ENCODE peak calls at places on chromosomes 11 and 22, in ten cellular contexts. A is small intestine; F is CD4-positive, alpha-beta T cell; Y is CD8-positive, alpha-beta memory T cell; K is A549; Q is tibial artery; E is fibroblast of lung; J is thyroid gland; S is lung; C is cardiac muscle cell. N is an unnamed sample. For H3K9me3, the result is how much of the 10 kb centered on the place peaks cover.

GRCh38 chr11:67273260-67273990 is 7.2 kb downstream of the GRK2 start:
- DNase-seq in A (no peak), F (no peak), Y (no peak), K (no peak), Q (peak), E (no peak), J (no peak), S (no peak), C (no peak), N (peak)

GRCh38 chr11:44628730-44629361 is 63.4 kb downstream of the CD82 start:
- DNase-seq in A (no peak), F (no peak), Y (no peak), K (no peak), Q (no peak), E (no peak), J (no peak), S (peak), C (no peak), N (peak)

GRCh38 chr11:119363874-119364590 is 17.5 kb downstream of the USP2 start:
- DNase-seq in A (peak), F (peak), Y (peak), K (no peak), Q (no peak), E (no peak), J (peak), S (no peak), C (peak), N (peak)

GRCh38 chr11:8209208-8209807 is 40.5 kb upstream of the RIC3 start:
- DNase-seq in A (no peak), F (no peak), Y (no peak), K (no peak), Q (peak), E (no peak), J (no peak), S (no peak), C (no peak), N (peak)

GRCh38 chr11:104332110-104332509 is 168.2 kb upstream of the PDGFD start:
- DNase-seq in A (no peak), F (no peak), Y (no peak), K (peak), Q (no peak), E (no peak), J (no peak), S (no peak), C (peak), N (peak)

GRCh38 chr22:45268167-45268957 is 16.4 kb upstream of the UPK3A start:
- DNase-seq in A (no peak), F (peak), Y (no peak), K (no peak), Q (no peak), E (no peak), J (peak), S (no peak), C (peak), N (peak)

GRCh38 chr22:35023692-35024363 is 42.1 kb upstream of the ISX start:
- DNase-seq in A (peak), F (peak), Y (no peak), K (peak), Q (peak), E (peak), J (peak), S (peak), C (peak), N (peak)

GRCh38 chr11:79942071-79942470 is 501.2 kb upstream of the TENM4 start:
- DNase-seq in A (no peak), F (no peak), Y (no peak), K (no peak), Q (no peak), E (no peak), J (no peak), S (no peak), C (no peak), N (no peak)

GRCh38 chr11:119782021-119782420 is 53.0 kb upstream of the NECTIN1 start:
- DNase-seq in A (no peak), F (no peak), Y (no peak), K (no peak), Q (no peak), E (no peak), J (no peak), S (no peak), C (no peak), N (no peak)

GRCh38 chr11:110065189-110065588 is 28.0 kb upstream of the ZC3H12C start:
- DNase-seq in A (no peak), F (no peak), Y (no peak), K (no peak), Q (no peak), E (no peak), J (no peak), S (no peak), C (no peak), N (no peak)

GRCh38 chr11:13983081-13983751 is 20.7 kb downstream of the SPON1 start:
- DNase-seq in A (no peak), F (no peak), Y (no peak), K (no peak), Q (no peak), E (peak), J (peak), S (no peak), C (no peak), N (no peak)

GRCh38 chr11:38307455-38307854 is 1709.4 kb upstream of the RAG2 start:
- DNase-seq in A (no peak), F (no peak), Y (no peak), K (no peak), Q (no peak), E (no peak), J (no peak), S (no peak), C (no peak), N (no peak)

GRCh38 chr22:25170426-25170980 is 29.2 kb upstream of the CRYBB3 start:
- DNase-seq in A (no peak), F (no peak), Y (no peak), K (no peak), Q (no peak), E (no peak), J (peak), S (no peak), C (no peak), N (no peak)

GRCh38 chr22:29018293-29019189 is 43.1 kb downstream of the C22orf31 start:
- DNase-seq in A (no peak), F (no peak), Y (no peak), K (no peak), Q (no peak), E (no peak), J (no peak), S (no peak), C (no peak), N (no peak)

GRCh38 chr22:28923826-28924732 is 40.7 kb downstream of the ZNRF3 start:
- DNase-seq in A (peak), F (no peak), Y (no peak), K (no peak), Q (no peak), E (no peak), J (peak), S (peak), C (no peak), N (peak)

GRCh38 chr11:11211186-11211585 is 141.9 kb downstream of the CSNK2A3 start:
- DNase-seq in A (no peak), F (no peak), Y (no peak), K (no peak), Q (no peak), E (no peak), J (peak), S (no peak), C (no peak), N (no peak)

GRCh38 chr22:25987948-25988347 is 181.3 kb upstream of the SEZ6L start:
- DNase-seq in A (no peak), F (no peak), Y (no peak), K (no peak), Q (no peak), E (no peak), J (no peak), S (no peak), C (no peak), N (no peak)

GRCh38 chr11:80155412-80156017 is 714.7 kb upstream of the TENM4 start:
- DNase-seq in A (peak), F (no peak), Y (no peak), K (peak), Q (no peak), E (peak), J (no peak), S (no peak), C (peak), N (no peak)

GRCh38 chr11:77199346-77199745 is 71.3 kb downstream of the MYO7A start:
- DNase-seq in A (no peak), F (no peak), Y (no peak), K (no peak), Q (no peak), E (no peak), J (no peak), S (no peak), C (no peak), N (peak)

GRCh38 chr11:107721207-107721606 is 9.4 kb upstream of the SLN start:
- DNase-seq in A (no peak), F (no peak), Y (no peak), K (no peak), Q (no peak), E (no peak), J (no peak), S (no peak), C (no peak), N (no peak)

GRCh38 chr11:76987203-76987602 is 47.0 kb upstream of the B3GNT6 start:
- DNase-seq in A (no peak), F (no peak), Y (no peak), K (no peak), Q (no peak), E (no peak), J (no peak), S (no peak), C (no peak), N (no peak)

GRCh38 chr11:119094816-119095065 is 6.9 kb downstream of the DPAGT1 start:
- DNase-seq in A (peak), F (peak), Y (no peak), K (no peak), Q (peak), E (peak), J (peak), S (no peak), C (peak), N (peak)

GRCh38 chr11:62552931-62553838 is 6.6 kb upstream of the AHNAK start:
- DNase-seq in A (peak), F (peak), Y (peak), K (peak), Q (peak), E (peak), J (peak), S (peak), C (peak), N (peak)

GRCh38 chr11:46279393-46280099 is 2.1 kb downstream of the CREB3L1 start:
- DNase-seq in A (peak), F (no peak), Y (no peak), K (no peak), Q (no peak), E (peak), J (peak), S (no peak), C (no peak), N (peak)

GRCh38 chr11:118953265-118953664 is 2.8 kb upstream of the UPK2 start:
- DNase-seq in A (no peak), F (no peak), Y (no peak), K (peak), Q (no peak), E (peak), J (no peak), S (no peak), C (no peak), N (no peak)

GRCh38 chr22:17376950-17377349 is 7.7 kb downstream of the CECR2 start:
- DNase-seq in A (no peak), F (no peak), Y (no peak), K (no peak), Q (no peak), E (no peak), J (no peak), S (no peak), C (no peak), N (no peak)
- H3K27ac ChIP-seq in A (no peak), F (no peak), Y (no peak), K (no peak), Q (no peak), E (no peak), J (no peak), S (no peak), C (peak), N (no peak)

DNA sequence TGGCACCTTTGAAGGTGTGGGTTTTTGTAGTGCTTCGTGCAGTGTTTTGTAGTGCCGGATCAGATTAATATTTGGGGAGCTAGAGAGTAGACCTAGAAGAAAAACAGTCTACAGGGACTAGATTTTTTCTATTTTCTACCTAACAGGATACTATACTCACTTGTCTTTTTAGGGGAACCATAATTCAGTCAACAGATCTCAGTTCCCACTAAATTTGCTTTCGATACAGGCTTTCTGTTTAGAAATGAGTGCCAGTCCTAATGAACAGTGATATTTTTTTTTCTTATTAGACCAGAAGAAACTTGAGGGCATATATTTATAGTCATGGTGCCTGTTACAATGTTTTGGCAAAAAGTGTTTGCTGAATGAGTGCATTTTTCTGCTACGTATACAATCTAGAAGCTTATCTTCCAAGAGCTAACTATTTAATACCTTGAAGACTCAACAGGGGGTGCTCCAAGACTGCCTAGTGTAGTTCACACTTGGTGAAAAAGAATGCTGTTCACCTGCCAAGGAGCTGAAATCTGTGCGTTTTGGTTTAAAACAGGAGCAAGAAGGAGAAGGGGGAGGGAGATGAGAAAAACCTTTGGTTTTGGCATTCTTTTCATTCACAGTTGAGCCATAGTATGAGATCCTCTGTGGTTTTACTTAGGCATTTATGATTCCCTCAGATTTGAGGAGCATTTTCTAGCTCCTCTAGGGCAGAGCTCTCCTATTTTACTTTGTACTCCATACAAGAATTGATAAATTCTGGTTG is 44.9 kb upstream of the VSTM5 start:
- DNase-seq in A (peak), F (no peak), Y (no peak), K (peak), Q (no peak), E (peak), J (peak), S (no peak), C (peak), N (no peak)
- H3K9me3 ChIP-seq in A (under half), F (under half), Y (under half), K (under half), Q (under half), E (under half), J (under half), S (under half), C (under half), N (under half)

GRCh38 chr22:32994046-32994827 is 63.9 kb downstream of the SYN3 start:
- DNase-seq in A (no peak), F (no peak), Y (no peak), K (no peak), Q (no peak), E (no peak), J (no peak), S (no peak), C (no peak), N (no peak)
- H3K27ac ChIP-seq in A (no peak), F (no peak), Y (no peak), K (no peak), Q (no peak), E (no peak), J (no peak), S (no peak), C (no peak), N (peak)

GRCh38 chr22:48333816-48334735 is 1493.6 kb downstream of the BRD1 start:
- DNase-seq in A (no peak), F (no peak), Y (no peak), K (no peak), Q (no peak), E (no peak), J (no peak), S (no peak), C (no peak), N (no peak)
- H3K9me3 ChIP-seq in A (under half), F (under half), Y (under half), K (under half), Q (under half), E (under half), J (under half), S (under half), C (under half), N (under half)

DNA sequence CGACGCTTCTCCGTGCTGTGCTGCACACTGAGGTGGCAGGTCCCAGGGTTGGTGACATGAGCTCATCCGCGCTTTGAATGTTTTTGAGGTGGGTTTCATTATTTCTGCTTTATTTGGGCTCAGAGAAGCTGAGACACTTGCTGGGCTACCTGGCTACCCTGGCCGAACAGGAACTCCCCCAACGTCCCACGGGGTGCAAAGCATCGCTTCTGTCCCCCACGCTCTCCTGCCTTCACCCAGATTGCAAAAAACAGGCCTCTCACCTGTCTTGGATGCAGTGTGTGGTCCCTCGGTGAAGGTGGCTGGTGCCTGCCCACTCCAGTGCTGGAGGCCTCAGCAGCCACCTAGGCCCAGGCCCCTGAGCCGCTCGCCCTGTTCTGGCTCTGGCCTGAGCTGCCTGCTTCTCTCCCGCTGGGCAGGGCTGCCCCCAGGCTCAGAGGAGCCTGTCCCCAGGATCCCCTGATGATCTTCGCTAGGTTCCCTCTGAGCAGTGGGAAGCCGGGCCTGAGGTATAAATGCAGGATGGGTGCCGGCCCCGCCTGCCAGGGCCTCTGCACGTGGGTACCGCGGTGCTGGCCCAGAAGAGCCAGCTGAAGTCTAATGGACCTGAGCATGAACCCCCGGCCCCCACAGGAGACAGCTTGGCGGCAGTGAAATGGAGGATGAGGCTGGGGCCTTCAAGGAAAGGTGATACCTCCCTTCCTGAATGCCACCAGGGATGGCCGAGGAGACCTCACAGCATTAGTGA is 15.8 kb upstream of the MRGPRD start:
- DNase-seq in A (no peak), F (no peak), Y (no peak), K (no peak), Q (no peak), E (no peak), J (no peak), S (no peak), C (no peak), N (no peak)
- H3K27ac ChIP-seq in A (no peak), F (no peak), Y (no peak), K (no peak), Q (no peak), E (no peak), J (no peak), S (no peak), C (no peak), N (no peak)

GRCh38 chr22:48548391-48548790 is 1279.3 kb downstream of the BRD1 start:
- DNase-seq in A (no peak), F (no peak), Y (no peak), K (no peak), Q (no peak), E (no peak), J (no peak), S (no peak), C (no peak), N (no peak)

GRCh38 chr22:48547971-48548370 is 1279.7 kb downstream of the BRD1 start:
- DNase-seq in A (no peak), F (no peak), Y (no peak), K (no peak), Q (no peak), E (no peak), J (no peak), S (no peak), C (no peak), N (no peak)

GRCh38 chr22:48545976-48546375 is 1281.7 kb downstream of the BRD1 start:
- DNase-seq in A (no peak), F (no peak), Y (no peak), K (no peak), Q (no peak), E (no peak), J (no peak), S (no peak), C (no peak), N (no peak)

GRCh38 chr22:48551061-48551460 is 1276.6 kb downstream of the BRD1 start:
- DNase-seq in A (no peak), F (no peak), Y (no peak), K (no peak), Q (no peak), E (no peak), J (no peak), S (no peak), C (no peak), N (no peak)

DNA sequence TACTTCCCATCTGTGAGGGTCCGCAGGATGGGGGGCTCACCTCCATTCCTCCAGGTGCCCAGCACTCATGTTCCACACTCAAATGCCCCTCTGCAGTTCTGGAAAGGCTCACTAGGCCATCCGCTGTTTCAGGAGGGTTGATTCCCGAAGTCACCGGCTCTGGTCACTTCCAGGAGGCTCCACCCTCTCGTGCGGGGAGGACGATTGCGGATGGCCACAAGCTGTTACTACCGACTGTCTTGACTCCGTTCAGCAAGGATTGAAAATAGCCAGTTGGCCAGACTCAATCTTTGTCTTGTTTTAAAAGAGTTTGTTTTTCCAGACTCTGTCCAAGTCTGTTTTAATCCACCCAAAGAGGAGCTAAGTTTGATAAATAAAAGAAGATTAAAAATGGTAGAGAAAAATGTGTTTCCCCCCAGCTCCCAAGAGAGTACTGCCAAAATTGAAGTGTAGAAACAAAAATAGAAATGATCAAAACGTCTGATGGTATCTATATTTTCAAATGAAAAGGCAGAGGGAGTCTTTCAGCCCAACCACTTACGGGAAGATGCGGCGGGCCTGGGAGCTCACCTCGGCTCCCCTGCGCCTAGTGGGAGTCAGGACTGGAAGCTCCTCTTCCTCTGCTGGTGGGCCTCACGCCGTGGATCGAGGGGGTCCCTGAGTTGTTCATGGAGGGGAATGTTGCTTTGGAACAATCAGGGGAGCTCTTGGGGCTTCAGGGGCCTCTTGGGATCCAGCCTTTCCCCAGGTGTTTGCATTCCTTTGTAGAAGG is 1280.8 kb downstream of the BRD1 start:
- DNase-seq in A (no peak), F (no peak), Y (no peak), K (no peak), Q (no peak), E (no peak), J (no peak), S (no peak), C (no peak), N (no peak)
- H3K9me3 ChIP-seq in A (under half), F (under half), Y (under half), K (under half), Q (under half), E (under half), J (under half), S (under half), C (under half), N (under half)

DNA sequence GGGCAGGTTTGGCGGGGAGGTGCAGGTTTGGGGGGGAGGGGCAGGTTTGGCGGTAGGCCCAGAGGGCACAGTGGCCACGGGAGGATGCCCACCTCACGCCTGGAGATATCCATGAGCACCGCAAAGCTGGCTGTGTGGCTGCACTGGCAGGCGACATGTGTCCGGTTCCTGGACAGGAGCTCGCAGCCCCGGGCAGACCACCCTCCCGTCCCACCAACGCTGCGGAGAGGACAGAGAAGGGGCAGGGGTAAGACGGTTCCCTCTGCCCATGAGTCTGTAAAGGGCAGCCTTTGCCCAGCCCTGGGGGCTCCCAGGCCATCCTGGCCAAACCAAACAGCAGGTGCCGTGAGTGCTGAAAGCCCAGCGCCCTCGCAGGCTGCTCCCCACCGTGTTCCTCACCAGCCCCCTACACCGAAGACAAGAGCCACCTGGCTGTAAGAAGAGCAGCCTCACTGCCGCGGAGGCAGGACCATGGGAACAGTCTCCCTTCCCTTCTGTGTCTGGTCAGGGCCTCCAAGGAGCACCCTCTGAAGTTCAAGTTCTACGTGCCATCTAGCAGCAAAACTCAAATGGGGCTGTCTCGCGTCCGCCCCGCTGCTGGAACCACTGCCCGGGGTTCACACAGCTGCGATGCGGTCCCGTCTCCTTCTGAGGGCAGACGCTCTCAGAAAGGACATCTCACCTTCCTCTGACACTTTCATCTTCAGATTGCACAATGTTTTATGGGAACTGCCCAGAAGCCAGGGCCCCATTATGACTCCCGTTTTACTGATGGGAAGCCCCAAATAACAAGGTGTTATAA is 43.2 kb downstream of the TRMU start:
- DNase-seq in A (peak), F (no peak), Y (no peak), K (no peak), Q (no peak), E (no peak), J (no peak), S (no peak), C (no peak), N (no peak)
- H3K27ac ChIP-seq in A (no peak), F (no peak), Y (no peak), K (peak), Q (no peak), E (no peak), J (peak), S (peak), C (peak), N (peak)